ENCODE peak calls at places on chromosomes 13 and 19, in four cellular contexts. W is H1, A is HepG2, K is GM12878. F is an unnamed sample.

GRCh38 chr19:10353793-10354391 is 14.5 kb upstream of the ICAM3 start:
- DNase-seq in K (no peak), W (peak), A (no peak), F (peak)

GRCh38 chr13:30002577-30002976 is 152.2 kb upstream of the UBL3 start:
- DNase-seq in W (no peak), K (no peak), A (no peak), F (no peak)

GRCh38 chr13:114059946-114060860 is 72.2 kb downstream of the RASA3 start:
- DNase-seq in W (no peak), A (no peak), K (no peak), F (no peak)

GRCh38 chr19:55484571-55485438 is at the start of gene NAT14:
- DNase-seq in W (peak), K (no peak), A (peak), F (peak)

GRCh38 chr19:55301459-55302331 is 17.9 kb downstream of the BRSK1 start:
- DNase-seq in W (peak), K (peak), A (peak), F (peak)

GRCh38 chr13:66673401-66673800 is 556.7 kb downstream of the PCDH9 start:
- DNase-seq in K (no peak), W (no peak), A (peak), F (no peak)

GRCh38 chr13:50474094-50474654 is 369.3 kb downstream of the DLEU7 start:
- DNase-seq in K (no peak), A (no peak), W (no peak), F (no peak)

GRCh38 chr13:98173431-98173921 is 3.6 kb downstream of the RNF113B start:
- DNase-seq in A (peak), W (no peak), K (no peak), F (no peak)

GRCh38 chr13:99528547-99528946 is 27.3 kb downstream of the TM9SF2 start:
- DNase-seq in K (no peak), W (no peak), A (peak), F (no peak)

GRCh38 chr19:55579766-55580621 is 654 bp downstream of the ZNF579 start:
- DNase-seq in W (peak), A (peak), K (no peak), F (no peak)

GRCh38 chr19:2478756-2479555 is 3.0 kb downstream of the GADD45B start:
- DNase-seq in A (no peak), W (peak), K (no peak), F (no peak)

GRCh38 chr19:35618857-35619256 is 6.3 kb downstream of the HAUS5 start:
- DNase-seq in K (no peak), A (no peak), W (peak), F (no peak)

GRCh38 chr13:42328672-42329071 is 56.7 kb downstream of the AKAP11 start:
- DNase-seq in W (no peak), A (no peak), K (no peak), F (no peak)

GRCh38 chr13:67343777-67344176 is 113.6 kb upstream of the PCDH9 start:
- DNase-seq in A (no peak), K (no peak), W (no peak), F (no peak)

GRCh38 chr19:3062165-3063105 is at the start of gene TLE5:
- DNase-seq in A (peak), K (no peak), W (peak), F (peak)

GRCh38 chr13:113296842-113297369 is at the start of gene LAMP1:
- DNase-seq in A (peak), K (peak), W (peak), F (peak)

GRCh38 chr19:41323430-41324125 is 13.6 kb downstream of the CCDC97 start:
- DNase-seq in K (no peak), W (no peak), A (peak), F (no peak)

GRCh38 chr19:45607071-45608029 is 5.3 kb upstream of the GPR4 start:
- DNase-seq in A (peak), K (no peak), W (peak), F (peak)

DNA sequence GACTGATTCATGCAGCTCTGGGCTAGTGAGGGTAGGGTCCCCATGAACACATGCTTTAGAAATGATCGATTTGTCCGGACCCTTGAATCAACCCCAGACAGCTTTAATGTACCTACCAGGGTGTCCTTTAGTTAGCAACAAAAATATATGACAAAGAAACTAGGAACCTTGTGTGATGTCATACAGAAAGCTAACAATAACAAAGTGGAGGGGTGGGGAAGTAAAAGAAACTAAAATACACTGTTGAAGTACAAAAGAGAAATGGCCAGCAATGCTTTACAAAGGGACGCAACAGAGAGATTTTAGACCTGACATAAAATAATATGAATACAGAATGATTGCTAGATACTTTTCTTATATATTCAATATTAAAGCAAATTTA is 40.0 kb downstream of the DZIP1 start:
- DNase-seq in A (no peak), K (no peak), W (no peak), F (no peak)
- TF ChIP-seq SUZ12 in A (no peak), K (no peak), W (no peak), F (no peak)

GRCh38 chr19:48676487-48676886 is 3.7 kb upstream of the NTN5 start:
- DNase-seq in A (no peak), K (no peak), W (no peak), F (no peak)

GRCh38 chr19:48678201-48678600 is 5.4 kb upstream of the NTN5 start:
- DNase-seq in A (no peak), K (no peak), W (no peak), F (no peak)

GRCh38 chr19:48674216-48674809 is 1.5 kb upstream of the NTN5 start:
- DNase-seq in W (peak), K (no peak), A (no peak), F (no peak)

GRCh38 chr19:48674921-48675824 is 2.4 kb upstream of the NTN5 start:
- DNase-seq in A (peak), K (no peak), W (peak), F (peak)

GRCh38 chr19:48676887-48677286 is 4.1 kb upstream of the NTN5 start:
- DNase-seq in A (no peak), W (no peak), K (no peak), F (no peak)
- TF ChIP-seq SP1 in A (no peak), W (no peak), K (no peak), F (no peak)

GRCh38 chr19:29372921-29373797 is 152.6 kb upstream of the VSTM2B start:
- DNase-seq in K (no peak), W (peak), A (no peak), F (no peak)
- TF ChIP-seq SUZ12 in K (no peak), W (no peak), A (no peak), F (no peak)

DNA sequence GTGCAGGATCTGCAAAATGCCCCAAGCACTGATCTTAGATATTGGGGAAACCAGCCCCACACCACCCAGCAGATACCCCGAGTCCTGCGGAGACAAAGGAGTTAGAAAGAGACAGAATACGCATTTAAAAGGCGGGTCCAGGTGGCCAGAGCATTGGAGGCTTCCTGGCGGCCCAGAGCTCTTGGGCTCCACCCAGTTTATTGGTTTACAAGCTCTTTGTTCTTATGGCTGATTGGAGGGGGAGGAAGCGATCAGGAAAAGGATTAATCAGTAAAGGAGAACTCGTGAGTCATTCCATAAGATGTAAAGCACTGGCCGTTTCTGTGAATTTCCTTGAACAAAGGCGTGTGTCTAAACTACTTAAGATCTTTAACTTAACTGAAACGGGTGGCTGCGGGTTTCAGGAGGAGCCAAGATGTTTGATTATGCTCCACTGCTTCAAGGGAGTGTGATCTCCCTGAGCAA is 926 bp downstream of the ZNF587 start:
- DNase-seq in K (no peak), W (peak), A (peak), F (no peak)
- TF ChIP-seq SP1 in K (no peak), W (no peak), A (no peak), F (no peak)

GRCh38 chr13:58960909-58961308 is 1202.8 kb downstream of the DIAPH3 start:
- DNase-seq in K (no peak), A (peak), W (no peak), F (peak)
- TF ChIP-seq SUZ12 in K (no peak), A (no peak), W (no peak), F (no peak)

GRCh38 chr13:31587696-31588266 is 151.5 kb upstream of the RXFP2 start:
- DNase-seq in A (no peak), W (no peak), K (no peak), F (no peak)
- TF ChIP-seq SP1 in A (no peak), W (no peak), K (no peak), F (no peak)

GRCh38 chr19:38617764-38618589 is at the start of gene MAP4K1:
- DNase-seq in K (peak), W (no peak), A (no peak), F (no peak)
- TF ChIP-seq SUZ12 in K (no peak), W (no peak), A (no peak), F (no peak)

F was measured in HEK293T.